ENCODE peak calls at places on chromosomes 3 and 15, in four cellular contexts. D, L, K and B are unnamed samples.

GRCh38 chr15:90840954-90841353 is 27.4 kb upstream of the FURIN start:
- DNase-seq in D (no peak), L (no peak), K (no peak), B (peak; percentile 36)

GRCh38 chr3:122316368-122316767 is 8.7 kb upstream of the CSTA start:
- DNase-seq in K (no peak), D (no peak), L (no peak), B (no peak)

GRCh38 chr3:48594431-48595049 is 589 bp downstream of the COL7A1 start:
- DNase-seq in K (no peak), L (no peak), D (no peak), B (no peak)

GRCh38 chr15:88878720-88879184 is 16.6 kb downstream of the HAPLN3 start:
- DNase-seq in D (peak; percentile 36), K (no peak), L (no peak), B (peak; percentile 74)

GRCh38 chr3:154954750-154955149 is 125.4 kb upstream of the MME start:
- DNase-seq in D (no peak), L (no peak), K (no peak), B (peak; percentile 25)

GRCh38 chr3:157585386-157585785 is 82.2 kb upstream of the VEPH1 start:
- DNase-seq in L (no peak), D (peak; percentile 37), K (no peak), B (no peak)

GRCh38 chr3:2657408-2657807 is 452.8 kb downstream of the IL5RA start:
- DNase-seq in L (no peak), K (no peak), D (no peak), B (peak; percentile 30)

GRCh38 chr3:58874795-58875194 is 175.0 kb downstream of the CFAP20DC start:
- DNase-seq in L (no peak), K (no peak), D (no peak), B (no peak)

GRCh38 chr3:194007598-194008337 is 128.2 kb upstream of the HES1 start:
- DNase-seq in L (no peak), K (no peak), D (no peak), B (no peak)

GRCh38 chr15:75720787-75721461 is 8.3 kb upstream of the CSPG4 start:
- DNase-seq in L (no peak), K (no peak), D (peak; percentile 88), B (peak; percentile 62)

GRCh38 chr3:129934234-129935123 is 40.0 kb upstream of the TRH start:
- DNase-seq in D (no peak), L (no peak), K (no peak), B (peak; percentile 60)

GRCh38 chr3:175941352-175941751 is 1082.2 kb downstream of the NAALADL2 start:
- DNase-seq in L (no peak), K (no peak), D (no peak), B (peak; percentile 34)

GRCh38 chr3:160129459-160130061 is 95.7 kb upstream of the C3orf80 start:
- DNase-seq in L (no peak), D (no peak), K (peak; percentile 27), B (peak; percentile 82)

GRCh38 chr15:49223536-49224274 is 53.7 kb downstream of the GALK2 start:
- DNase-seq in K (no peak), L (no peak), D (no peak), B (no peak)

GRCh38 chr3:130963878-130964277 is 62.7 kb downstream of the ASTE1 start:
- DNase-seq in D (no peak), L (no peak), K (no peak), B (peak; percentile 40)

GRCh38 chr3:22988566-22988965 is 214.6 kb upstream of the UBE2E2 start:
- DNase-seq in K (no peak), L (no peak), D (no peak), B (no peak)

GRCh38 chr15:60973637-60974415 is 255.3 kb downstream of the RORA start:
- DNase-seq in D (no peak), L (no peak), K (no peak), B (no peak)

GRCh38 chr15:78749831-78750230 is 61.4 kb downstream of the ADAMTS7 start:
- DNase-seq in L (no peak), K (no peak), D (peak; percentile 6), B (no peak)

GRCh38 chr3:46208167-46208704 is at the start of gene CCR1:
- DNase-seq in D (peak; percentile 57), L (no peak), K (peak; percentile 29), B (peak; percentile 91)

GRCh38 chr3:60365360-60365759 is 885.9 kb downstream of the FHIT start:
- DNase-seq in D (no peak), K (no peak), L (no peak), B (no peak)

GRCh38 chr3:185332026-185332735 is 30.8 kb upstream of the MAP3K13 start:
- DNase-seq in D (no peak), L (no peak), K (no peak), B (peak; percentile 83)

GRCh38 chr3:151012753-151013152 is 40.2 kb upstream of the CLRN1 start:
- DNase-seq in L (no peak), D (no peak), K (no peak), B (no peak)

GRCh38 chr3:126197854-126198584 is 17.6 kb upstream of the ALDH1L1 start:
- DNase-seq in L (no peak), K (peak; percentile 38), D (peak; percentile 63), B (peak; percentile 67)

GRCh38 chr3:99505646-99506269 is 132.6 kb upstream of the COL8A1 start:
- DNase-seq in L (no peak), K (peak; percentile 25), D (peak; percentile 11), B (peak; percentile 89)

GRCh38 chr15:65804252-65804931 is 12.3 kb upstream of the DENND4A start:
- DNase-seq in K (no peak), L (no peak), D (no peak), B (peak; percentile 92)

GRCh38 chr3:71250026-71250425 is 333.5 kb downstream of the FOXP1 start:
- DNase-seq in K (no peak), L (peak; percentile 34), D (no peak), B (no peak)

GRCh38 chr3:147846854-147847453 is 437.8 kb downstream of the ZIC1 start:
- DNase-seq in D (no peak), K (no peak), L (no peak), B (no peak)

GRCh38 chr15:33068531-33068990 is 126.0 kb downstream of the FMN1 start:
- DNase-seq in D (peak; percentile 87), L (no peak), K (peak; percentile 20), B (no peak)

GRCh38 chr3:142489572-142490323 is 41.9 kb upstream of the XRN1 start:
- DNase-seq in D (no peak), L (no peak), K (no peak), B (no peak)

GRCh38 chr3:122858373-122858772 is 63.5 kb downstream of the SLC49A4 start:
- DNase-seq in K (no peak), D (no peak), L (no peak), B (peak; percentile 29)

GRCh38 chr3:4060064-4060463 is 243.1 kb upstream of the SETMAR start:
- DNase-seq in K (no peak), D (no peak), L (no peak), B (no peak)

GRCh38 chr3:105367063-105367405 is 325 bp downstream of the ALCAM start:
- DNase-seq in K (no peak), L (no peak), D (peak; percentile 31), B (peak; percentile 44)

GRCh38 chr15:51093488-51093864 is 1.2 kb downstream of the TNFAIP8L3 start:
- DNase-seq in K (no peak), L (no peak), D (no peak), B (no peak)
- H3K4me3 ChIP-seq in K (peak overlapping the region; percentile 57), L (peak overlapping the region; percentile 80), D (peak overlapping the region; percentile 62), B (no peak overlapping the region)

DNA sequence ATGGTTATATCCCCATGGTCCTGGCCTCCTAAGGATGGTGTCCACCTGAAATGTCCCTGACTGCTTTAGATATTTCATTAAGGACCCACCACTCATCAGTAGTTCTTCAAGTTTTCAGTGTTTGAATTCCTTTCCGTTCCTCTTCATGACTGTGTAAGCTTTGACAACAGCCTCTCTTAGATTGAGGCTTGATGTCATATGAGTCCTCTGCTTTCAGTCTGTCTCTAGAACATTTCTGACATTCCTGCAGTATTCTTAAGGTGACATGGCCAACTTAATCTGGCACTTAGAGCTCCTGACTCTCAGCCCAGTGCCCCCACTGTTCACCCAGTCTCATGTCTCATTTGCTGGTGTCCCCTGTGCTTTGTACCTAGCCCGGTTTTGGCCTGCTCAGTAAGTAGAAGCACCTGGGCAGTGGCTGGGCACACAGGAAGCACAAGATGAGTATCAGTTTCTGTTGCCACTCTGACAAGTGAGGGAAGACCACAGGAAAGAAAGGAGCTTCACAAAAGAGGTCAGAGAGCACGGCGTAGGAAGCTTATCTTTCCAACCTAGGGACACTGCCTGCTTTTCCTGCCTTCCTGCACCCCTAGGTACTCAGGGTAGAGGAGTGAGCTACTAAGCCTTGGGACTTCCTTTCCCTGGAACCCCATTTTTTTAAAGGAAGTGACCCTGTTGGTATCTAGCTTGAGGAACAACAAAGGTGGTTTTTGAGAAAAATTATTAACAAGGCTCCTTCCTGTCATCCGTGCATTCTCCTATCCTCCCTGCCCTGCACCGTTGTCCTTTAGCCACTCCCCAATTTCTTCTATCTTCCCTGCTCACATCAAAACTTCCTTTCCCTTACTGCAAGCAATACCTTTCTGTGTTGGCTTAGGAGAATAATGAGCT is 103.1 kb downstream of the KLHL25 start:
- DNase-seq in K (no peak), D (peak; percentile 63), L (no peak), B (no peak)
- TF ChIP-seq POLR2A in K (no peak), D (no peak), L (no peak), B (no peak)

DNA sequence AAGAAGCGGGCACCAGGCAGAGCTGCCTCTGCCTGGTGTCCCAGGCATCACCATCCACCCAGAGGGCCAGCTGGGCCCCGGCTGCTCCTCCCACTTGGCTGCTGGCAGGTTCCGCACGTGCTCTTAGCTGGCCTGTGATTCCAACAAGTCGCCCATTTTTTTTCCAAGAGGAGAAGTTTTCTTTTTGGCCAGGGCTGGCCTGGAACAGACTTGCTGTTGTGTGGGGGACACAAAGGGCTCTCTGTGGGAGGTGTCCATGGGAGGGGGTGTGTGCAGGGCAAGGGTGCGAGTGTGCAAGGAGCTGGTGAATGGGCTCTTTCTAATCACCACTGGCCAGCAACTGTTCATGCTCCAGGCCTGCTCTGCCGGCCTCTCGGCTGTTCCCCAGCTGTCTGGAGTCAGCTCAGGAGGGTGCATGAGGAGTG is 7.3 kb downstream of the AMOTL2 start:
- DNase-seq in L (peak; percentile 77), K (no peak), D (no peak), B (no peak)
- TF ChIP-seq CTCF in L (no peak), K (no peak), D (no peak), B (no peak)

GRCh38 chr15:43270113-43270665 is 3.5 kb upstream of the TGM5 start:
- DNase-seq in K (no peak), D (no peak), L (peak; percentile 62), B (no peak)

GRCh38 chr15:43268111-43269105 is 1.7 kb upstream of the TGM5 start:
- DNase-seq in D (no peak), K (no peak), L (peak; percentile 80), B (peak; percentile 71)

GRCh38 chr15:43274136-43274535 is 7.4 kb upstream of the TGM5 start:
- DNase-seq in K (peak; percentile 82), L (peak; percentile 76), D (no peak), B (no peak)

GRCh38 chr15:43273243-43273642 is 6.5 kb upstream of the TGM5 start:
- DNase-seq in K (no peak), D (no peak), L (peak; percentile 58), B (no peak)

DNA sequence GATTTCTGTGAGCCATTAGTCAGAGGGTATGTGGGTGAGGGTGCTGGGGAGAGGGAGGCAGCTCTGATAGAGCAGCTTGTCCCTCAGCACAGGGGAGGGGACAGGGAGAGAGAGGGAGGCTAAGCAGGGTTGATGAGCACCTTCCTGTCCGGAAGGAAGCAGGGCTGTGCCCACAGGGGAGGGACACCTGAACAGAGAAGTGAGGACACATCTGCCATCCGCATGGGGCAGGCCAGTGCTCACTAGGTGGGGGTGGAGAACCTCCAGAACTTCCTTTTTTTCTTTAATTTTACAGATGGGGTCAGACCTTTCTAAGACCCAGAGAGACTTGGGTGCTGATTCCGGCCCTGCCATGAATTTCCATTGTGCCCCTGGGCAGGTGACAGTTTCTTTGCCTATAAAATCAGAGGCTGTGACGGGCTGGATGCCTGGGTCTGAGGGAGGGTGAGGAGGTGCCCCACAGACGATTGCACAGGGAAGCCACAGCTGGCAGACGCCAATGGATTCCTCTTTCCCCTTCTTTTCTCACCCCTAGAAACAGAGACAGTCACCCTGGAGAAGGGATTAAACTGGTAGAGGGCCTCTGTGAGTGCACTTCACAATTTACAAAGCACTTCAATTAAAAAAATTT is 4.1 kb upstream of the TGM5 start:
- DNase-seq in L (peak; percentile 42), D (no peak), K (no peak), B (peak; percentile 82)
- H3K4me3 ChIP-seq in L (no peak overlapping the region), D (no peak overlapping the region), K (no peak overlapping the region), B (no peak overlapping the region)